ENCODE peak calls at places on chromosomes 16 and 17, in seven cellular contexts. U is fibroblast of mammary gland, B is A549, O is HCT116, Q is GM23338, T is pancreas, W is esophagus squamous epithelium. I is an unnamed sample.

GRCh38 chr17:59365383-59365981 is 34.0 kb downstream of the YPEL2 start:
- DNase-seq in B (no peak), T (no peak), U (no peak), O (no peak), W (no peak), Q (no peak), I (no peak)

GRCh38 chr16:55370762-55371482 is 46.9 kb downstream of the IRX6 start:
- DNase-seq in W (no peak), B (peak; percentile 9), O (no peak), Q (peak; percentile 84), U (peak; percentile 19), T (peak; percentile 26), I (peak; percentile 35)

GRCh38 chr16:27284865-27285675 is 16.5 kb upstream of the NSMCE1 start:
- DNase-seq in T (no peak), B (no peak), Q (no peak), U (no peak), O (no peak), W (no peak), I (no peak)

GRCh38 chr16:78704421-78704820 is 605.0 kb downstream of the WWOX start:
- DNase-seq in Q (no peak), T (no peak), B (no peak), U (peak; percentile 16), O (no peak), W (no peak), I (peak; percentile 7)

GRCh38 chr16:84514874-84515835 is 10.7 kb upstream of the MEAK7 start:
- DNase-seq in U (no peak), Q (no peak), B (no peak), W (peak; percentile 42), O (no peak), T (no peak), I (no peak)

GRCh38 chr16:17159616-17160015 is 311.1 kb downstream of the XYLT1 start:
- DNase-seq in B (no peak), Q (peak; percentile 48), T (no peak), U (no peak), O (no peak), W (no peak), I (no peak)

GRCh38 chr17:15482476-15482875 is 15.1 kb upstream of the CDRT4 start:
- DNase-seq in W (no peak), Q (no peak), B (no peak), U (no peak), T (no peak), O (no peak), I (no peak)

GRCh38 chr16:88734361-88734728 is 28.0 kb downstream of the CTU2 start:
- DNase-seq in T (no peak), W (no peak), U (no peak), B (no peak), O (no peak), Q (no peak), I (no peak)

GRCh38 chr16:19517424-19518089 is 4.3 kb downstream of the GDE1 start:
- DNase-seq in T (no peak), Q (no peak), U (peak; percentile 86), B (peak; percentile 48), W (no peak), O (no peak), I (peak; percentile 32)

GRCh38 chr16:166375-167116 is 768 bp downstream of the HBM start:
- DNase-seq in O (no peak), B (no peak), W (no peak), Q (peak; percentile 67), U (no peak), T (no peak), I (no peak)

GRCh38 chr16:162271-162991 is 3.3 kb upstream of the HBM start:
- DNase-seq in Q (no peak), B (no peak), T (no peak), W (no peak), U (no peak), O (no peak), I (no peak)

GRCh38 chr16:167117-167462 is 1.3 kb downstream of the HBM start:
- DNase-seq in B (no peak), U (no peak), W (no peak), O (no peak), Q (no peak), T (no peak), I (no peak)

GRCh38 chr16:165539-166374 is at the start of gene HBM:
- DNase-seq in W (no peak), T (no peak), B (no peak), U (no peak), O (no peak), Q (peak; percentile 40), I (no peak)

GRCh38 chr16:165218-165538 is 600 bp upstream of the HBM start:
- DNase-seq in Q (peak; percentile 58), T (no peak), U (no peak), O (no peak), W (no peak), B (no peak), I (no peak)
- TF ChIP-seq CTCF in Q (no peak), T (no peak), U (no peak), O (no peak), W (no peak), B (no peak), I (no peak)

DNA sequence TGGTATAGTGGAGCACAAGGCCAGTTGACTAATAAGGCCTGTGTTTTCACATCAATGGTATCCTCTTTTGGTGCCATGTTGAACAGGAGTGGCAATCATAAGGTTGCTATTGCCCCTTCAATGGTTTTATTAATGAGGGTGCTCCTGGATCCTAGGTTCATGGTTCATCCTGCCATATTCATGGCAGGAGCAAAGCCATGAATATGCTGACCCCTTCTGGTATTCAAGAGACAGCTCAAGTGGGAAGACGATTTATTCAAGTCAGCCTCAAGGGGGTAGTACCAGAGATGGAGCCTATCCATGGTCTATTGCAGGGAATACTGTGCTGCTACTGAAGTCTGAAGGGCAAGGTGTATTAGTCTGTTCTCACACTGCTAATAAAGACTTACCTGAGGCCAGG is 2.6 kb downstream of the ABCA9 start:
- DNase-seq in O (peak; percentile 31), B (no peak), Q (peak; percentile 62), W (no peak), T (no peak), U (peak; percentile 22), I (no peak)
- TF ChIP-seq CTCF in O (peak; percentile 95), B (no peak), Q (peak; percentile 80), W (no peak), T (no peak), U (peak; percentile 16), I (no peak)

GRCh38 chr17:12342609-12343248 is 322.1 kb downstream of the MAP2K4 start:
- DNase-seq in Q (peak; percentile 86), U (peak; percentile 45), W (no peak), T (peak; percentile 16), O (peak; percentile 8), B (peak; percentile 22), I (no peak)
- TF ChIP-seq CTCF in Q (peak; percentile 81), U (peak; percentile 71), W (no peak), T (no peak), O (peak; percentile 22), B (peak; percentile 48), I (peak; percentile 38)

GRCh38 chr17:22694362-22695227 is 1002.3 kb downstream of the KCNJ18 start:
- DNase-seq in W (no peak), T (no peak), B (no peak), Q (peak; percentile 11), U (no peak), O (no peak), I (no peak)
- TF ChIP-seq CTCF in W (no peak), T (no peak), B (peak; percentile 18), Q (no peak), U (no peak), O (no peak), I (peak; percentile 22)

GRCh38 chr17:57903961-57904360 is 51.3 kb downstream of the CUEDC1 start:
- DNase-seq in T (no peak), U (no peak), B (no peak), Q (no peak), W (no peak), O (no peak), I (no peak)
- TF ChIP-seq CTCF in T (no peak), U (no peak), B (no peak), Q (no peak), W (no peak), O (no peak), I (no peak)

I was measured in astrocyte of the spinal cord.